ENCODE peak calls at places on chromosome 18, in nine cellular contexts. W is HFF-Myc, Y is coronary artery, Q is nephron progenitor cell, C is brain microvascular endothelial cell, D is K562, L is glutamatergic neuron, U is progenitor cell of endocrine pancreas, B is omental fat pad. M is an unnamed sample.

GRCh38 chr18:49368161-49368875 is 92.1 kb downstream of the DYM start:
- DNase-seq in W (no peak), Y (no peak), Q (no peak), C (no peak), D (no peak), L (no peak), U (no peak), B (no peak), M (no peak)

GRCh38 chr18:76972241-76972640 is 149.9 kb downstream of the ZNF236 start:
- DNase-seq in W (no peak), Y (peak), Q (no peak), C (no peak), D (no peak), L (no peak), U (no peak), B (no peak), M (no peak)

GRCh38 chr18:28086530-28087172 is 90.3 kb downstream of the CDH2 start:
- DNase-seq in W (no peak), Y (no peak), Q (no peak), C (peak), D (no peak), L (no peak), U (no peak), B (no peak), M (no peak)

GRCh38 chr18:46278481-46279465 is 174.6 kb downstream of the HAUS1 start:
- DNase-seq in W (peak), Y (no peak), Q (no peak), C (peak), D (no peak), L (no peak), U (no peak), B (no peak), M (no peak)

GRCh38 chr18:28099237-28099636 is 77.7 kb downstream of the CDH2 start:
- DNase-seq in W (no peak), Y (no peak), Q (no peak), C (no peak), D (no peak), L (no peak), U (no peak), B (no peak), M (no peak)

GRCh38 chr18:3434685-3435084 is 15.3 kb upstream of the TGIF1 start:
- DNase-seq in W (no peak), Y (no peak), Q (no peak), C (no peak), D (no peak), L (no peak), U (no peak), B (no peak), M (no peak)

GRCh38 chr18:2529154-2529553 is 42.2 kb downstream of the METTL4 start:
- DNase-seq in W (no peak), Y (no peak), Q (no peak), C (peak), D (no peak), L (no peak), U (no peak), B (no peak), M (no peak)

GRCh38 chr18:26791676-26792075 is 73.8 kb downstream of the AQP4 start:
- DNase-seq in W (no peak), Y (no peak), Q (no peak), C (no peak), D (no peak), L (no peak), U (no peak), B (no peak), M (no peak)

GRCh38 chr18:60943297-60943696 is 389.9 kb upstream of the CDH20 start:
- DNase-seq in W (no peak), Y (no peak), Q (no peak), C (no peak), D (no peak), L (no peak), U (no peak), B (no peak), M (no peak)

GRCh38 chr18:67731853-67732252 is 215.3 kb upstream of the DSEL start:
- DNase-seq in W (no peak), Y (no peak), Q (no peak), C (no peak), D (no peak), L (no peak), U (no peak), B (no peak), M (no peak)

GRCh38 chr18:2963048-2963447 is 49.9 kb downstream of the LPIN2 start:
- DNase-seq in W (no peak), Y (no peak), Q (no peak), C (no peak), D (no peak), L (no peak), U (no peak), B (no peak), M (no peak)

GRCh38 chr18:77055429-77056310 is 76.9 kb downstream of the MBP start:
- DNase-seq in W (no peak), Y (no peak), Q (no peak), C (no peak), D (no peak), L (no peak), U (no peak), B (no peak), M (no peak)

GRCh38 chr18:48194787-48195186 is 214.4 kb downstream of the ZBTB7C start:
- DNase-seq in W (no peak), Y (no peak), Q (no peak), C (no peak), D (no peak), L (no peak), U (no peak), B (no peak), M (no peak)

GRCh38 chr18:26482567-26482966 is 65.8 kb downstream of the KCTD1 start:
- DNase-seq in W (no peak), Y (no peak), Q (no peak), C (no peak), D (no peak), L (no peak), U (no peak), B (no peak), M (no peak)

GRCh38 chr18:5894613-5895299 is 566 bp downstream of the TMEM200C start:
- DNase-seq in W (no peak), Y (no peak), Q (peak), C (no peak), D (no peak), L (peak), U (peak), B (no peak), M (peak)

GRCh38 chr18:76972838-76973237 is 150.5 kb downstream of the ZNF236 start:
- DNase-seq in W (no peak), Y (no peak), Q (no peak), C (no peak), D (no peak), L (no peak), U (no peak), B (no peak), M (no peak)

GRCh38 chr18:3538954-3539617 is 89.1 kb downstream of the TGIF1 start:
- DNase-seq in W (no peak), Y (no peak), Q (no peak), C (no peak), D (no peak), L (no peak), U (no peak), B (no peak), M (no peak)

GRCh38 chr18:70431203-70431624 is 142.4 kb downstream of the SOCS6 start:
- DNase-seq in W (no peak), Y (no peak), Q (no peak), C (no peak), D (no peak), L (no peak), U (no peak), B (no peak), M (no peak)

GRCh38 chr18:48036641-48037421 is 106.4 kb upstream of the SMAD2 start:
- DNase-seq in W (no peak), Y (peak), Q (peak), C (no peak), D (no peak), L (peak), U (no peak), B (no peak), M (no peak)

GRCh38 chr18:47953471-47953931 is 23.0 kb upstream of the SMAD2 start:
- DNase-seq in W (peak), Y (no peak), Q (peak), C (no peak), D (no peak), L (peak), U (no peak), B (no peak), M (no peak)

GRCh38 chr18:79583984-79584401 is 95.6 kb upstream of the CTDP1 start:
- DNase-seq in W (no peak), Y (peak), Q (no peak), C (no peak), D (no peak), L (no peak), U (no peak), B (no peak), M (no peak)

GRCh38 chr18:74499633-74500032 is 3.5 kb downstream of the CNDP2 start:
- DNase-seq in W (no peak), Y (no peak), Q (no peak), C (peak), D (peak), L (no peak), U (no peak), B (no peak), M (no peak)

GRCh38 chr18:55286257-55286825 is 301.7 kb downstream of the TCF4 start:
- DNase-seq in W (no peak), Y (no peak), Q (no peak), C (no peak), D (no peak), L (no peak), U (no peak), B (no peak), M (no peak)

GRCh38 chr18:74453011-74453571 is 4.0 kb downstream of the DIPK1C start:
- DNase-seq in W (no peak), Y (no peak), Q (no peak), C (no peak), D (no peak), L (no peak), U (no peak), B (no peak), M (no peak)

GRCh38 chr18:44859751-44860458 is 179.2 kb downstream of the SETBP1 start:
- DNase-seq in W (no peak), Y (no peak), Q (no peak), C (no peak), D (no peak), L (no peak), U (no peak), B (no peak), M (no peak)

GRCh38 chr18:63440219-63440618 is 17.9 kb upstream of the VPS4B start:
- DNase-seq in W (no peak), Y (no peak), Q (peak), C (peak), D (no peak), L (no peak), U (no peak), B (no peak), M (no peak)

GRCh38 chr18:56258178-56258577 is 380.2 kb downstream of the TXNL1 start:
- DNase-seq in W (no peak), Y (no peak), Q (no peak), C (no peak), D (no peak), L (no peak), U (no peak), B (no peak), M (no peak)

GRCh38 chr18:53819174-53819573 is 405.3 kb downstream of the MBD2 start:
- DNase-seq in W (no peak), Y (no peak), Q (no peak), C (no peak), D (no peak), L (no peak), U (no peak), B (no peak), M (no peak)

GRCh38 chr18:55090566-55091187 is 131.4 kb upstream of the CCDC68 start:
- DNase-seq in W (no peak), Y (no peak), Q (no peak), C (peak), D (no peak), L (no peak), U (no peak), B (no peak), M (no peak)

GRCh38 chr18:62797329-62797728 is 82.0 kb downstream of the PHLPP1 start:
- DNase-seq in W (no peak), Y (no peak), Q (no peak), C (no peak), D (no peak), L (no peak), U (no peak), B (no peak), M (no peak)

GRCh38 chr18:46754661-46755292 is 2.1 kb downstream of the ST8SIA5 start:
- DNase-seq in W (no peak), Y (no peak), Q (peak), C (no peak), D (no peak), L (no peak), U (no peak), B (no peak), M (no peak)

GRCh38 chr18:37297106-37297505 is 268.5 kb downstream of the CELF4 start:
- DNase-seq in W (no peak), Y (no peak), Q (no peak), C (no peak), D (no peak), L (no peak), U (no peak), B (no peak), M (no peak)

GRCh38 chr18:51561821-51562220 is 364.3 kb upstream of the MEX3C start:
- DNase-seq in W (no peak), Y (no peak), Q (no peak), C (no peak), D (no peak), L (no peak), U (no peak), B (no peak), M (no peak)

GRCh38 chr18:55588001-55588875 is at the start of gene TCF4:
- DNase-seq in W (peak), Y (peak), Q (peak), C (peak), D (peak), L (peak), U (peak), B (no peak), M (peak)

GRCh38 chr18:6920099-6920955 is 190.8 kb downstream of the ARHGAP28 start:
- DNase-seq in W (peak), Y (no peak), Q (peak), C (peak), D (peak), L (peak), U (peak), B (peak), M (peak)

GRCh38 chr18:9810216-9810804 is 75.5 kb upstream of the TXNDC2 start:
- DNase-seq in W (no peak), Y (no peak), Q (no peak), C (no peak), D (no peak), L (no peak), U (no peak), B (no peak), M (no peak)

GRCh38 chr18:9806905-9807304 is 78.9 kb upstream of the TXNDC2 start:
- DNase-seq in W (no peak), Y (no peak), Q (no peak), C (no peak), D (no peak), L (no peak), U (no peak), B (no peak), M (no peak)

GRCh38 chr18:9808190-9808529 is 77.6 kb upstream of the TXNDC2 start:
- DNase-seq in W (no peak), Y (no peak), Q (no peak), C (no peak), D (no peak), L (no peak), U (no peak), B (no peak), M (no peak)

GRCh38 chr18:9809686-9810085 is 76.1 kb upstream of the TXNDC2 start:
- DNase-seq in W (no peak), Y (no peak), Q (no peak), C (no peak), D (no peak), L (no peak), U (no peak), B (no peak), M (no peak)

GRCh38 chr18:9808530-9809241 is 77.1 kb upstream of the TXNDC2 start:
- DNase-seq in W (no peak), Y (no peak), Q (peak), C (no peak), D (no peak), L (no peak), U (no peak), B (no peak), M (no peak)
- TF ChIP-seq CTCF in W (no peak), Y (no peak), Q (no peak), C (no peak), D (no peak), L (no peak), U (no peak), B (no peak), M (no peak)

GRCh38 chr18:75884728-75885127 is 457.2 kb upstream of the SMIM21 start:
- DNase-seq in W (no peak), Y (no peak), Q (no peak), C (no peak), D (no peak), L (no peak), U (no peak), B (no peak), M (no peak)
- TF ChIP-seq CTCF in W (no peak), Y (no peak), Q (no peak), C (no peak), D (peak), L (no peak), U (no peak), B (no peak), M (no peak)

DNA sequence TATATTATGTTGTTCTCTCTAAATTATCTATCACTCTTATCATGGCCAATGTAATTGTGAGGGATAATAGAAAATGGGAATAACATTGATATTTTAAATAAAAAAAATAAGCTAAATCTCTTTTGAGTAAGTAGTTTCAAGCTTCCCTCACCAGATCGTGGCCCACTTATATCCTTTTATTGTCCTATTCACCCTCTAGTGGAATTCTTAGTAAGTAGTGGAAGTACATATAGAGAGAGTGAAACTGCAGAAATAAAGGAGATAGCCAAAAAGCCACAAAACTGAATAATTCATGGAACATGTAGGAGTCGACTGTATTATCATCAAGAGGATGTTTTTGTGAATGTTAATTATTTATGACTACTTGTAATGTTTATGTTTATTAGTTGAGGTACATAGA is 66.1 kb upstream of the DTNA start:
- DNase-seq in W (no peak), Y (no peak), Q (no peak), C (no peak), D (no peak), L (no peak), U (no peak), B (no peak), M (no peak)
- TF ChIP-seq CTCF in W (no peak), Y (no peak), Q (no peak), C (peak), D (no peak), L (no peak), U (no peak), B (no peak), M (no peak)

DNA sequence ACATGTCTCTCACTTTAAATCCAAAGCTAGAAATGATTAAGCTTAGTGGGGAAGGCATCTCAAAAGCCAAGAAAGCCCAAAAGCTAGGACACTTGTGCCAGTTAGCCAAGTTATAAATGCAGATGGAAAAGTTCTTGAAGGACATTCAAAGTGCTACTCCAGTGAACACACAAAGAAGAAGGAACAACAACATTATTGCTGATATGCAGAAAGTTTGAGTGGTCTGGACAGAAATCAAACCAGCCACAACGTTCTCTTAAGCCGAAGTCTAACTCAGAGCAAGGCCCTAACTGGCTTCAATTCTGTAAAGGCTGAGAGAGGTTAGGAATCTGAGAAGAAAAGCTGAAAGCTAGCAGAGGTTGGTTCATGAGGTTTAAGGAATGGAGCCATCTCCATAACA is 49.0 kb downstream of the PPP4R1 start:
- DNase-seq in W (no peak), Y (no peak), Q (no peak), C (no peak), D (no peak), L (no peak), U (no peak), B (no peak), M (no peak)
- TF ChIP-seq CTCF in W (no peak), Y (no peak), Q (no peak), C (no peak), D (no peak), L (no peak), U (no peak), B (no peak), M (no peak)

DNA sequence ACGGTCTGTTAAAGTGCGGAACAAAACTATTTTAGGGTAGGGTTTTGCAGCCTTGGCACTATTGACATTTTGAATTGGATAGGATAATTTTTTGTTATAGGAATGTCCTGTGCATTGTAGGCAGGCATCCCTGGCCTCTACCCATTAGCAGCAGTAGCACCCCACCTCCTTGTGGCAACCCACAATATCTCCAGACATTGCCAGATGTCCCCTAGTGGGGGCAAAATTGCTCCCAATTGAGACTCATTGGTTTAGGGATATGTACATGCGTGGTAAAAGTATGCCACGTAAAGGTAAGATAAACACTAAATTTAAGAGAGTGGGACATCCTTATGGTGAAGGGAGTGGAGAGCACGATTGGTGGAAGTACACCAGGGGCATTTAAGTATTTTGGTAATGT is 4.6 kb downstream of the MIB1 start:
- DNase-seq in W (no peak), Y (no peak), Q (no peak), C (no peak), D (no peak), L (no peak), U (no peak), B (no peak), M (no peak)
- TF ChIP-seq CTCF in W (no peak), Y (no peak), Q (no peak), C (peak), D (peak), L (no peak), U (no peak), B (no peak), M (no peak)

DNA sequence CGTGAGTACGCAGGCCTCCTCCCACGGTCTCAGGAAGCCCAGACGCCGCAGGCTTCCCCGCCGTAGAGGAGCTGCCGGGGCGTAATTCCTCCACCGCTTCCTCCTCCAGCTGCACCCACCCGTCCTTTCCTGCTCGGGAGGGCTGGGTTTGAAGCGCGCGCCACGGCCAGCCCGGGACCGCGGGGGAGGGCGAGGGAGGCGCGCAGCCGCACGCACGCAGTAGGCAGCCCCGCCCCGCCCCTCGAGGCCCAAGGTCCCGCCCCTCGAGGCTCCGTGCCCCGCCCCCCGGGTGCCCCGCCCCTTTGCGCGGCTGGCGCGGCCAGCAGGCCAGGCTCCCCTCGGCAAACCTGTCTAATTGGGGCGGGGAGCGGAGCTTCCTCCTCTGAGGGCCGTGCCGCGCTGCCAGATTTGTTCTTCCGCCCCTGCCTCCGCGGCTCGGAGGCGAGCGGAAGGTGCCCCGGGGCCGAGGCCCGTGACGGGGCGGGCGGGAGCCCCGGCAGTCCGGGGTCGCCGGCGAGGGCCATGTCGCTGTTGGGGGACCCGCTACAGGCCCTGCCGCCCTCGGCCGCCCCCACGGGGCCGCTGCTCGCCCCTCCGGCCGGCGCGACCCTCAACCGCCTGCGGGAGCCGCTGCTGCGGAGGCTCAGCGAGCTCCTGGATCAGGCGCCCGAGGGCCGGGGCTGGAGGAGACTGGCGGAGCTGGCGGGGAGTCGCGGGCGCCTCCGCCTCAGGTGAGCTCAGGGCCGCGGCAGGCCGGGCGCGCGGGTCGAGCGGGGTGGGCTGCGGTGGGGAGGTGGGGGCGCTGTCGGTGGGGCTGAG is at the start of gene MALT1:
- DNase-seq in W (peak), Y (peak), Q (peak), C (peak), D (peak), L (peak), U (peak), B (peak), M (peak)
- TF ChIP-seq CTCF in W (no peak), Y (no peak), Q (no peak), C (no peak), D (no peak), L (no peak), U (peak), B (no peak), M (peak)

M was measured in neural crest cell.